ENCODE peak calls at places on chromosomes 2 and 18, in seven cellular contexts. R, Z, C, P, G, E and A are unnamed samples.

GRCh38 chr2:30931841-30932407 is 124.7 kb upstream of the CAPN13 start:
- DNase-seq in R (no peak), E (no peak), Z (no peak), C (no peak), P (no peak), G (no peak), A (no peak)

GRCh38 chr2:52342458-52342857 is 1310.5 kb upstream of the NRXN1 start:
- DNase-seq in G (no peak), C (no peak), E (no peak), R (no peak), Z (no peak), P (peak; percentile 45), A (peak; percentile 88)

GRCh38 chr2:143121079-143121478 is 8.1 kb upstream of the ARHGAP15 start:
- DNase-seq in E (no peak), P (no peak), C (no peak), G (no peak), R (no peak), Z (no peak), A (no peak)

GRCh38 chr2:26292646-26293045 is 47.9 kb downstream of the HADHB start:
- DNase-seq in Z (no peak), C (peak; percentile 87), G (no peak), R (no peak), P (peak; percentile 37), E (no peak), A (peak; percentile 62)

GRCh38 chr2:237264480-237265219 is 149.3 kb downstream of the COL6A3 start:
- DNase-seq in Z (no peak), C (no peak), G (no peak), P (no peak), E (no peak), R (no peak), A (peak; percentile 95)

GRCh38 chr2:218570850-218571249 is 2.2 kb downstream of the CNOT9 start:
- DNase-seq in E (no peak), G (no peak), Z (no peak), R (no peak), C (no peak), P (peak; percentile 59), A (peak; percentile 66)

GRCh38 chr2:29273704-29274611 is 158.7 kb downstream of the CLIP4 start:
- DNase-seq in E (peak; percentile 29), P (no peak), G (no peak), Z (no peak), C (no peak), R (no peak), A (no peak)

GRCh38 chr2:524442-524841 is 152.8 kb downstream of the TMEM18 start:
- DNase-seq in C (peak; percentile 94), Z (no peak), E (peak; percentile 9), G (no peak), P (no peak), R (no peak), A (no peak)

GRCh38 chr2:69166812-69167468 is 154.0 kb downstream of the ANTXR1 start:
- DNase-seq in G (no peak), Z (no peak), R (no peak), E (no peak), P (no peak), C (peak; percentile 19), A (no peak)

GRCh38 chr2:73172963-73173362 is 29.4 kb upstream of the NOTO start:
- DNase-seq in Z (no peak), P (no peak), C (no peak), R (no peak), G (no peak), E (no peak), A (peak; percentile 69)

GRCh38 chr2:71897836-71898235 is 249.8 kb downstream of the CYP26B1 start:
- DNase-seq in E (no peak), G (peak; percentile 38), C (no peak), R (no peak), Z (no peak), P (no peak), A (no peak)

GRCh38 chr2:240822280-240822847 is 2.3 kb upstream of the KIF1A start:
- DNase-seq in E (no peak), R (no peak), Z (no peak), G (no peak), P (no peak), C (no peak), A (no peak)

GRCh38 chr2:40032650-40033319 is 253.7 kb upstream of the THUMPD2 start:
- DNase-seq in Z (no peak), G (no peak), P (peak; percentile 66), R (no peak), E (no peak), C (peak; percentile 44), A (peak; percentile 92)

GRCh38 chr2:34096552-34097171 is 497.6 kb upstream of the FAM98A start:
- DNase-seq in R (peak; percentile 65), E (peak; percentile 74), C (peak; percentile 58), P (peak; percentile 61), G (peak; percentile 58), Z (peak; percentile 36), A (peak; percentile 56)

GRCh38 chr18:9876867-9877654 is 8.7 kb upstream of the TXNDC2 start:
- DNase-seq in C (peak; percentile 54), G (no peak), E (peak; percentile 96), Z (no peak), R (no peak), P (peak; percentile 93), A (peak; percentile 97)

GRCh38 chr2:160583823-160584537 is 90.4 kb upstream of the RBMS1 start:
- DNase-seq in G (no peak), P (no peak), C (no peak), R (no peak), E (peak; percentile 36), Z (no peak), A (no peak)
- H2BK5ac ChIP-seq in G (peak overlapping the region; percentile 3), P (peak overlapping the region; percentile 75), C (peak overlapping the region; percentile 68), R (no peak overlapping the region), E (no peak overlapping the region), Z (no peak overlapping the region), A (peak overlapping the region; percentile 91)

GRCh38 chr18:62332437-62332816 is 7.3 kb downstream of the TNFRSF11A start:
- DNase-seq in R (no peak), E (no peak), G (no peak), P (no peak), C (no peak), Z (no peak), A (no peak)

GRCh38 chr18:62331581-62332436 is 6.7 kb downstream of the TNFRSF11A start:
- DNase-seq in R (no peak), Z (no peak), G (peak; percentile 30), P (peak; percentile 60), C (no peak), E (no peak), A (peak; percentile 75)

GRCh38 chr18:62335494-62335893 is 10.4 kb downstream of the TNFRSF11A start:
- DNase-seq in Z (no peak), P (no peak), E (no peak), C (peak; percentile 56), G (peak; percentile 39), R (no peak), A (no peak)

GRCh38 chr18:62334110-62334509 is 9.0 kb downstream of the TNFRSF11A start:
- DNase-seq in P (no peak), Z (no peak), E (no peak), G (peak; percentile 31), R (no peak), C (no peak), A (peak; percentile 14)

DNA sequence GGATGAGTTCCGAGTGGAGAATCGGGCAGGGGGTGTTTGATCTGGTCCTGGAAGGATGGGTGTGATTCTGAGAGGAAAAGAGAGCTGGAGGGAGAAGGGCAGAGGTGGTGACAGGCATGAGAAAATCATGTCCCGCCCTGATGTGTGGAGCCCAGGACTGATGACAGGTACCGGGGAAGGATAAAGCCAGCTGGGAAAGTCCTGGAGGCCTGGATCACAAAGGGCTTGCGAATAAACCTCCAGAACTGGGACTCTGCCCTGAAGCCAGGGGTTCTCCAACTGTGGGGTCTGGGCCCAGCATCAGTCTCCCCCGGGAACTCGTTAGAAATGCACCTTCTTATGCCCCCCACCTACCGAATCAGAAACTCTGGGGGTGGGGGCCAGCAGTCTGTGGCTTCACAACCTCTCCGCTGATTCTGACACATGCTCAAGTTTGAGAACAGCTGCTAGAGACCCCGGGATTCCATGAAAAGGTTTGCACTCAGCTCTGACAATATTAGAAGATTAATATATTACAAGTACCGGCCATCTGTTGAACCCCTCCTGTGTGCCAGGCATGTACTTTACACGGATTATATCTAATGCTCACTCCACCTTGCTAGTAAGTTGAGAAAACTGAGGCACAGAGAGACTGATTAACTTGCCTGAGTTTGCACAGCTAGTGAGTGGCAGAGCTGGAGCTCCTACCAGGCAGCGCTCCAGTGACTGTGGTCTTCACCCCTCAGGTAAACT is 8.0 kb downstream of the TNFRSF11A start:
- DNase-seq in E (no peak), P (no peak), G (peak; percentile 31), R (no peak), C (no peak), Z (no peak), A (no peak)
- H2BK5ac ChIP-seq in E (no peak overlapping the region), P (no peak overlapping the region), G (no peak overlapping the region), R (no peak overlapping the region), C (no peak overlapping the region), Z (no peak overlapping the region), A (no peak overlapping the region)

DNA sequence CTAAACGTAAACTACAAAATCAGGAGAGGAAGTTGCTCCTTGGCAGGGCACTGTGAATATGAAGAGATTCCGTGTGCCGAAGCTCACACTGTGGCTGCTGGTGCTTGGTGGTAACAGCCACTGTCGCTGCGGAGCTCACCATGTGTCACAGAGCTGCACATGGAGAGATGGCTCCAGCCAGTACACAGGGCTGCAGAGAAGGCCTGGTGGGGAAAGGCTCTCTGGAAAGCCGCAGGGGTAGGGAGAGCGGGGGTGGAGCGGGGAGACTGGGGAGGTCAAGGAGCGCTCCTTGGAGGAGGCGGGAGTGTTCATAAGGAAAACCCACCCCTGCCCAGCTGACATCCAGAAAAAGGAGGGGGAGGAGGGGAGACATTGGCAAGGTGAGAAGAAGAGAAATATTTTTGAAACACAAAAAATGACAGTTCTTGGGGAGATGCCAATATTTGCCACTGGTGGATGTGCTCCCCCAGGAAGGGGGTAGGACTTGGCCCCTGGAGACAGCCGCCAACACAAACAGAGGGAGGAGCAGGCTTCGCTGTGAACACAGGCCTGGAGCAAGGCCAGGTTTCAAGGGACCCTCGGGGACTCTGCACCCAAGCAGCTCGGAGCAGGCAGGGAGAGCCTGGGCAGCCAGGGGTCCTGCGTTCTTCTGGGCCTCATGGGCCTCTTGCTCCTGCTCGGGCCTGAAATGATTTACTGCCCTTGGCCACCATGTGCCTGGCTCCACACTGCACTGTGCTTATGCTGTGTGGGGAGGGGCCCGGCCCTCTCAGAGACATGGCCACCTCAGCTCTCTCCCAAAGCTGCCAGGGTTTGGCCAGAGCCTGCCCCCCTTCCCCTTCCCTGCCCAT is 102.6 kb upstream of the GLI2 start:
- DNase-seq in C (no peak), Z (no peak), E (no peak), R (no peak), G (no peak), P (no peak), A (no peak)
- H2BK5ac ChIP-seq in C (no peak overlapping the region), Z (no peak overlapping the region), E (no peak overlapping the region), R (no peak overlapping the region), G (no peak overlapping the region), P (no peak overlapping the region), A (no peak overlapping the region)

DNA sequence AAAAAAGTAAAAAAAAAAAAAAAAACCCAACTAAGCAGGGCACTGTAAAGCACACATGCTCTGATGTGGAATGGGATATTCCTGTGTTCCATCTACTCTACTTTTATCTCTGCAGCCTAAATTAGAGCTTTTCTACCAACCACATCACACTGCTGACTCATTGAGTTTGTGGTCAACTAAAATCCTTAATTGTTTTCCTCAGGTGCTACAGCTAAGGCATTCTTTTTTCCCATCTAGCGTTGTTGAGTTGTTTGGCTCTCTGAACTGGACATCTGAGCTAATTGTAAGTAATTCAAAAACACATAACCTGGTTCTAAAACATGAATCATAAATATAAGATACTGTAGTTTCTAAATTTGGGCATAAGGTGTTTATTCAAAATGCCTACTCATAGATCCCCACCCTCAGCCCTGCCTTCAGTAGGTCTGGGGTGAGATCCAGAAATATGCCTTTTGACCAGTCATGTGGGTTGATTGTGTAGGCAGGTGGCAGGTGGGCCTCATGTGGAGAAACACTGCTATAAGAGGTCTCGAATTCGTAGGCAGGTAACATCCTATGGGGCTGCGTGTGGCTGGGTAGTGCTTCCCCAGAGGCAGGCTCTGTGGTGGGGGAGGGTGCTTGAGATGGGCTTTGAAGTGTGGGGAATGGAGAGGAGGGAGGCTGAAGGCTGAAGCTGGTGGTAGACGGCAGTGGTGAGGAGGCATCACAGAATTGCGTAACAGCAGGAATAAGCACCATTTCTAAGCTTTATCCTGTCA is 27.2 kb downstream of the ANKRD29 start:
- DNase-seq in R (no peak), E (no peak), C (no peak), Z (peak; percentile 42), P (no peak), G (no peak), A (no peak)
- H2BK5ac ChIP-seq in R (no peak overlapping the region), E (no peak overlapping the region), C (no peak overlapping the region), Z (peak overlapping the region; percentile 64), P (no peak overlapping the region), G (no peak overlapping the region), A (no peak overlapping the region)